ENCODE peak calls at places on chromosomes 11 and 22, in four cellular contexts. M is HCT116, P is K562, C is HepG2. S is an unnamed sample. For H3K4me1, the result is how much of the 10 kb centered on the place peaks cover.

GRCh38 chr11:119065369-119065768 is 2.2 kb upstream of the VPS11 start:
- DNase-seq in M (no peak), P (peak), C (peak), S (no peak)

GRCh38 chr11:102912482-102912830 is 37.7 kb upstream of the MMP12 start:
- DNase-seq in M (no peak), P (no peak), C (no peak), S (no peak)

GRCh38 chr22:20569059-20570058 is 61.9 kb downstream of the MED15 start:
- DNase-seq in M (peak), P (no peak), C (no peak), S (no peak)

GRCh38 chr11:44138286-44138685 is 42.8 kb downstream of the EXT2 start:
- DNase-seq in M (no peak), P (no peak), C (no peak), S (no peak)

GRCh38 chr11:69398529-69399492 is 82.7 kb upstream of the LINC01488 start:
- DNase-seq in M (no peak), P (no peak), C (no peak), S (no peak)

GRCh38 chr11:128772814-128773213 is 78.9 kb downstream of the FLI1 start:
- DNase-seq in M (no peak), P (no peak), C (no peak), S (no peak)

GRCh38 chr22:35995345-35995744 is 33.3 kb downstream of the RBFOX2 start:
- DNase-seq in M (no peak), P (no peak), C (no peak), S (no peak)

GRCh38 chr11:2213384-2213842 is 41.8 kb upstream of the TH start:
- DNase-seq in M (no peak), P (no peak), C (peak), S (no peak)

GRCh38 chr11:55503449-55503848 is 50.8 kb upstream of the OR4C15 start:
- DNase-seq in M (no peak), P (no peak), C (no peak), S (no peak)

GRCh38 chr11:65770951-65771567 is 9.7 kb downstream of the AP5B1 start:
- DNase-seq in M (no peak), P (no peak), C (peak), S (no peak)

GRCh38 chr22:19398206-19398605 is 33.3 kb downstream of the HIRA start:
- DNase-seq in M (no peak), P (no peak), C (no peak), S (no peak)

GRCh38 chr11:36222755-36223635 is 66.2 kb downstream of the COMMD9 start:
- DNase-seq in M (no peak), P (no peak), C (no peak), S (no peak)

GRCh38 chr22:30947163-30947820 is 21.3 kb downstream of the MORC2 start:
- DNase-seq in M (no peak), P (no peak), C (no peak), S (no peak)

GRCh38 chr22:30947821-30948454 is 20.6 kb downstream of the MORC2 start:
- DNase-seq in M (peak), P (peak), C (peak), S (no peak)

GRCh38 chr22:30946354-30946753 is 22.2 kb downstream of the MORC2 start:
- DNase-seq in M (no peak), P (no peak), C (no peak), S (no peak)

GRCh38 chr22:30949934-30950660 is 18.5 kb downstream of the MORC2 start:
- DNase-seq in M (no peak), P (no peak), C (no peak), S (no peak)

GRCh38 chr22:30948930-30949342 is 19.6 kb downstream of the MORC2 start:
- DNase-seq in M (no peak), P (no peak), C (no peak), S (no peak)
- TF ChIP-seq POLR2AphosphoS5 in M (no peak), P (no peak), C (no peak), S (no peak)

DNA sequence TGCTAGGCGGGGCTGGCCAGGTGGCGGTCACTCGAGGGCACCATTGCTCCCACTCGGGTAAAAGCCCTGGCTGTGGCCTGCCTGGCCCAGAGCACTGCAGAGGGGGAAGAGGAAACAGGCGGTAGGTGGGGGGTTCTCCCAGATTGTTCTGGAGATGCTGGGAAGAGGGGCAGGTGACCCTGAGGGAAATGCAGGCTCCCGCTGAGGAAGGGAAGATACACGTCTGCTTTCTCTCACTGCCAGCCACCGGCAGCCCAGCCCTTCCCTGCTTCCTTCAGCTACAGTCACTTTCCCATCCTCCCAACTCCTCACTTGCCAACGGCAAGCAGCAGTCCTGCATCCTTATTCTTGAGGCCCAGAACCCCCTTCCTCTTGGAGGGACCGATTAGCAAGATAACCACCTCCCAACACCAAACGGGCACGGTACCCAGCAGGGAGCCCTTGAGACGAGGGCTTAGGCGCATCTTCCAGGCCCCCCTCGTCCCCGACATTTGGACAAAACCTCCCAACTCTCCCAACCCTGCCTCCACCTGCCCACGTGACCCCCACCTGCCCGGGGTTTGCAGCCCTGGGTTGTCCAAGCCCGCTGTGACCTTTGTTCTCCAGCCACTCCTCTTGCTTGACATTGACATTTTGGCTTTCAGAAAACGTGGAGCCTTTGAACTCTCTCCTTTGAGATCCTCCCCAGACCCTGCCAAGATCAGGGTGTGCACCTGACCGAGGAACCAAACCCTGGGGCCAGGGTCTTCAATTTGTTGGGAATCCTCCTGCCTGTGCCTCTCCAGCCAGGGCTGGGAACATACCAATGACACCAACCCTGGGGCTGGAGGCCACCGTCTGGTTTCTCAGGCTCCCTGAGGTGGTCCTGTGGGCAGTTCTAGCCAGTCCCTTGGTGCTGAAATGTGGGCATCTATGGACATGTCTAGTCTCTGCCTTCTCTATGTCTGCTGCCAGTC is 48.8 kb upstream of the TTLL12 start:
- DNase-seq in M (no peak), P (no peak), C (no peak), S (no peak)
- H3K4me1 ChIP-seq in M (under half), P (under half), C (half or more), S (under half)

DNA sequence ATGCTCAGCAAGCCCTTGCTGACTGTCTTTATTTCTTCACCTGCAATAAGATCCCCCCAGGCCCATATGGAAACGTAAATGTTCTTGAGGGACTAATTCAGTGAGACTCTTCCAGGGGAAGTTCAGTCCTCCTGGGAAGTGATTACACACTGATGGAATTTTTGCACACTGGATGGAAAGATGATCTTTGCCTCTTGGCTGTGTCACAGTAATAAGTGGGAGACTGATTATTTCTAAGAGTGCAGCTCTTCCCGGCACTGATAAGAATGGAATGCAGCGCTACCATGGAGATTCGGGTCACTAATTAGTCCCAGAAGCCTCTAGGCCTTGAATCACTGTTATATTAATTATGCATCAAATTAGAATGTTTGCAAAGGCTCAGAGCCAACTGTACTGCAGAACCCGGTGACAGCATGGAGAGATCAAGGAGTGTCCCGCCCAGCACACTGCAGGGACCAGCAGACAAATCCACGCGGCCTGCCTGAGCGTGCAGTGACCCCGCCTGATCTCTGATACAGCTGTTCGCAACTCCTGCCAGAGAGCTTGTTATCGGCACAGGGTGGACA is 178.3 kb downstream of the SNX19 start:
- DNase-seq in M (no peak), P (no peak), C (no peak), S (no peak)
- TF ChIP-seq TCF7L2 in M (no peak), P (no peak), C (no peak), S (no peak)

DNA sequence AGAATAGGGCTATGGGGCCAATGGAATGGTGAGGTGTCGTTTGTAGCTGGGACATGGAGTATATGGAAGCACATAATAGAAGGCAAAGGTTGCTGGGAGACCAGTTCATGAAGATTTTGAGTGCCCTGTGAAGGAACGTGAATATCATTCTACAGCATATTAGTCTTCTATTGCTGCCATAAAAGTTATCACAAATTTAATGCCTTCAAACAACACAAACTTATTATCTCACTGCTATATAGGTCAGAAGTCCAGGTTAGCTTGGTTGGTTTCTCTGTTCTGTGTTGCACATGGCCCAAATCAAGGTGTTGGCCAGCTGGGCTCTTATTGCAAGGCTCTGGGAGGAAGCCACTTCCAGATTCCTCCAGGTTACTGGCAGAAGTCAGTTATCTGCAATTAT is 110.6 kb downstream of the SYN3 start:
- DNase-seq in M (no peak), P (no peak), C (no peak), S (no peak)
- TF ChIP-seq POLR2AphosphoS5 in M (no peak), P (no peak), C (no peak), S (no peak)

GRCh38 chr22:23036684-23037428 is 33.5 kb upstream of the GNAZ start:
- DNase-seq in M (no peak), P (peak), C (peak), S (no peak)
- H3K4me1 ChIP-seq in M (under half), P (under half), C (under half), S (under half)

GRCh38 chr11:71502871-71503435 is 24.1 kb upstream of the KRTAP5-7 start:
- DNase-seq in M (no peak), P (no peak), C (no peak), S (no peak)

GRCh38 chr11:71500601-71501021 is 26.5 kb upstream of the KRTAP5-7 start:
- DNase-seq in M (peak), P (no peak), C (no peak), S (no peak)

GRCh38 chr11:71499546-71499945 is 27.5 kb upstream of the KRTAP5-7 start:
- DNase-seq in M (no peak), P (no peak), C (no peak), S (no peak)

GRCh38 chr11:71502026-71502425 is 25.0 kb upstream of the KRTAP5-7 start:
- DNase-seq in M (no peak), P (no peak), C (no peak), S (no peak)

GRCh38 chr11:71501071-71501985 is 25.7 kb upstream of the KRTAP5-7 start:
- DNase-seq in M (no peak), P (no peak), C (no peak), S (no peak)
- TF ChIP-seq TCF7L2 in M (no peak), P (no peak), C (no peak), S (no peak)

DNA sequence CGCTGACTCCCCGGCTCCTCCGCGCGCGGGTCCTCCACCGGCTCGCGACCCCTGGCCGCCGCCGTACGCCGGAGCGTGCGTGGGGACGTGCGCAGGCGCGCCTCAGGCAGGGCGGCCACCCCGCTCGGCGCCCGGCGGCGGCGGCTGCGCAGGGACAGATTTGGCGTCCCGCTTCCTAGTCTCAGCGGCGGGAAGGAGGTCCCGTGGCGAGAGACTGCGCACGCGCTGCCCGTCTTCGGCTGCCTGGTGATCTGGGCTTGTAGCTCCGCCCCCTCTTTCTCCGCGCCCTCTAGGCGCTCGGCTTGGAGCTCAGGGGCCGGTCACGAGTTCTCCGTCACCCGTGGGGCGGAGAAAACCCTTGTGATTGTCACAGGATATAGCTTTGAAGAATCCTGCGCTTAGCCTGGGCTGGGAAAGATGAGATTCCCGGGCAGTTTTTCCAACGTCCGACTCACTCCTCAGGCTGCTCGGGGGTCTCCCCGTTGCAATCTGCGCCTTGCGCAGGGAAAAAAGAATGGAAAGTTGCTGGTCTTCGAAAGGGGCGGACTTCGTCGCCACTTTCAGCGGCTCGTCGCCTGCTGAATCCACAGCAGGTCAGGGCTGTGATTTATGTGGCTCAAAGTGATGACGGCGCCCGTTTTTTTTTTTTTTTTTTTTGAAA is at the start of gene PATL1:
- DNase-seq in M (peak), P (peak), C (peak), S (peak)
- TF ChIP-seq POLR2AphosphoS5 in M (peak), P (peak), C (peak), S (peak)

DNA sequence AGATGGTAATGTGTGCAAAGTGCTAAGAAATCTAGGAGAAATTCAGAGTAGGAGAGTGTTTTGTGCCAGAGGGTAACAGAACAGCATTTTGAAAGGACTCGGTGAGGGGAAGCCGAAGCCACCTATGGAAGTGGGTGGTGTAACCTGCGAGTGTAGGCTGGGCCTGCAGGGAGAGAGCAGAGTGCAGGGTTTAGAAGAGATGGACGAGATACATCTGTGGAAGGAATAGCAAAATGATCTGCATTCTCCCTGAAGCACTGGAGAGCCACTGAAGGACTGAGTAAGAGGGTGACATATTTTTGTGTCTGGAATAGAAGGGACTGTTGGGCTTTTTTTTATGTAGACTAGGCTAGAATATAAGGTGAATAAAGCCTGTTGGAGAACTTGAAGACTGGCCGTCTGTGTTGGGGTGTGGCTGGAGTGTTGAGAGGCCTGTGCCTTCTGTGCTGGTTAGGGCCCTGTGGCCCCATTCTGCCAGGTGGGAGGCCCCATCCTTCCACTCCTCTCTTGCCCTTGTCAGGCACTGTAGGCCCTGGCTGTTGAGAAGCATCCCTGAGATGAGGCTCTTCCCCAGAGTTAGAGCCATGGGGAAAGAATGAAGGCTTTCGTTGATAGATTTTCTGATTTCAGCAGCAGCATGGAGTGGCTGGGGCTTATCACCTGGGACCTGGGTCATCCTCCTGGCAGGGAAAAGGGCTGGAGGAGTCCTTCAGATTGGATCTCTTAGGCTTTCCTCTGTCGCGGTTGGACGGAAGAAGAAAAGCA is 102.2 kb downstream of the ZBTB16 start:
- DNase-seq in M (no peak), P (no peak), C (no peak), S (no peak)
- H3K4me1 ChIP-seq in M (under half), P (under half), C (under half), S (under half)

S was measured in Panc1.